ENCODE peak calls at places on chromosomes 11 and 22, in five cellular contexts. T is HEK293T, R is K562, A is SK-N-SH, Z is HepG2. V is an unnamed sample.

GRCh38 chr11:74905326-74905725 is 43.6 kb downstream of the XRRA1 start:
- DNase-seq in T (no peak), A (no peak), R (no peak), Z (no peak), V (no peak)

GRCh38 chr11:69638941-69639681 is 1.8 kb upstream of the CCND1 start:
- DNase-seq in R (peak; percentile 76), Z (peak; percentile 90), A (peak; percentile 93), T (peak; percentile 82), V (no peak)

GRCh38 chr11:81963018-81963417 is 770.6 kb downstream of the FAM181B start:
- DNase-seq in A (peak; percentile 8), Z (peak; percentile 2), R (peak; percentile 6), T (no peak), V (no peak)

GRCh38 chr11:128688031-128688713 is 5.7 kb upstream of the FLI1 start:
- DNase-seq in Z (no peak), A (no peak), T (no peak), R (no peak), V (no peak)

GRCh38 chr11:134385774-134386565 is 26.1 kb downstream of the B3GAT1 start:
- DNase-seq in T (peak; percentile 38), R (no peak), Z (no peak), A (peak; percentile 73), V (no peak)

GRCh38 chr22:39282642-39283311 is 36.6 kb downstream of the RPL3 start:
- DNase-seq in Z (no peak), T (no peak), A (no peak), R (no peak), V (no peak)

GRCh38 chr11:101428918-101429317 is 154.9 kb downstream of the TRPC6 start:
- DNase-seq in A (no peak), Z (peak; percentile 7), R (no peak), T (peak; percentile 24), V (no peak)

GRCh38 chr11:14577835-14578529 is 57.8 kb upstream of the PSMA1 start:
- DNase-seq in Z (no peak), A (no peak), T (no peak), R (no peak), V (no peak)

GRCh38 chr11:120182357-120182756 is 28.5 kb upstream of the OAF start:
- DNase-seq in A (no peak), T (no peak), R (no peak), Z (no peak), V (no peak)

GRCh38 chr11:110447343-110447742 is 17.6 kb downstream of the FDX1 start:
- DNase-seq in Z (no peak), T (no peak), R (no peak), A (no peak), V (no peak)

GRCh38 chr22:41919357-41920224 is 4.7 kb upstream of the SHISA8 start:
- DNase-seq in T (no peak), R (peak; percentile 68), A (peak; percentile 74), Z (no peak), V (peak; percentile 71)

GRCh38 chr11:1222491-1223345 is at the start of gene MUC5B:
- DNase-seq in A (peak; percentile 47), T (no peak), Z (no peak), R (no peak), V (no peak)

GRCh38 chr11:101211407-101211975 is 81.9 kb upstream of the PGR start:
- DNase-seq in T (no peak), A (no peak), Z (no peak), R (no peak), V (no peak)

GRCh38 chr22:40215266-40215665 is 37.5 kb downstream of the TNRC6B start:
- DNase-seq in Z (no peak), R (no peak), T (no peak), A (no peak), V (no peak)

GRCh38 chr11:1157645-1158591 is at the start of gene MUC5AC:
- DNase-seq in A (peak; percentile 30), Z (no peak), R (no peak), T (no peak), V (no peak)

GRCh38 chr11:44338031-44338430 is 28.1 kb upstream of the ALX4 start:
- DNase-seq in A (no peak), T (peak; percentile 40), Z (no peak), R (no peak), V (no peak)

GRCh38 chr11:68056317-68057285 is 17.8 kb downstream of the TCIRG1 start:
- DNase-seq in A (no peak), Z (peak; percentile 27), R (no peak), T (no peak), V (no peak)

GRCh38 chr11:27075192-27075591 is 34.6 kb downstream of the BBOX1 start:
- DNase-seq in T (no peak), R (no peak), Z (no peak), A (no peak), V (no peak)

GRCh38 chr22:24156146-24156914 is 25.0 kb upstream of the SUSD2 start:
- DNase-seq in T (peak; percentile 60), R (no peak), A (peak; percentile 82), Z (no peak), V (no peak)

GRCh38 chr11:64858467-64859401 is 14.3 kb upstream of the CDC42BPG start:
- DNase-seq in R (no peak), T (no peak), A (no peak), Z (no peak), V (no peak)

GRCh38 chr11:46698597-46698996 is 1.8 kb downstream of the ARHGAP1 start:
- DNase-seq in T (no peak), Z (no peak), A (no peak), R (peak; percentile 43), V (no peak)

GRCh38 chr11:10387209-10388083 is 67.6 kb upstream of the AMPD3 start:
- DNase-seq in T (no peak), R (no peak), Z (no peak), A (no peak), V (no peak)

GRCh38 chr11:46697303-46697702 is 3.1 kb downstream of the ARHGAP1 start:
- DNase-seq in R (no peak), A (peak; percentile 77), T (no peak), Z (no peak), V (no peak)

DNA sequence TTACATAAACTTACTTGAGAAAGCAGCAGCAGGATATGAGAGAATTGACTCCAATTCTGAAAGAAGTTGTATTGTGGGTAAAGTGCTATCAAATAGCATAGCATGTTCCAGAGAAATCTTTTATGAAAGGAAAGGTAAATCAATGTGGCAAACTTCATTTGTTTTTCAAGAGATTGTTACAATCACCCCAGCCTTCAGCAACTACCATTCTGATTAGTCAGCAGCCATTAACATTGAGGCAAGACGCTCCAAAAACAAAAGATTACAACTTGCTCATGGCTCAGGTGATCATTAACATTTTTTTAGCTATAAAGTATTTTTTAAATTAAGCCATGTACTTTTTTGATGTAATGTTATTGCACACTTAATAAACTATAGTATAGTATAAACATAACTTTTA is 357.2 kb downstream of the TMEM135 start:
- DNase-seq in T (no peak), Z (no peak), R (no peak), A (no peak), V (no peak)
- TF ChIP-seq FOXM1 in T (no peak), Z (no peak), R (no peak), A (no peak), V (no peak)

GRCh38 chr22:48761546-48761945 is 1066.1 kb downstream of the BRD1 start:
- DNase-seq in R (no peak), A (no peak), Z (no peak), T (no peak), V (no peak)
- TF ChIP-seq FOXM1 in R (no peak), A (no peak), Z (no peak), T (no peak), V (no peak)

GRCh38 chr11:130947058-130947457 is 30.8 kb upstream of the SNX19 start:
- DNase-seq in Z (no peak), A (no peak), T (no peak), R (no peak), V (no peak)

GRCh38 chr11:130947889-130948288 is 31.6 kb upstream of the SNX19 start:
- DNase-seq in T (no peak), A (no peak), R (no peak), Z (no peak), V (no peak)

GRCh38 chr11:130945945-130946344 is 29.7 kb upstream of the SNX19 start:
- DNase-seq in T (no peak), R (no peak), A (no peak), Z (no peak), V (no peak)

DNA sequence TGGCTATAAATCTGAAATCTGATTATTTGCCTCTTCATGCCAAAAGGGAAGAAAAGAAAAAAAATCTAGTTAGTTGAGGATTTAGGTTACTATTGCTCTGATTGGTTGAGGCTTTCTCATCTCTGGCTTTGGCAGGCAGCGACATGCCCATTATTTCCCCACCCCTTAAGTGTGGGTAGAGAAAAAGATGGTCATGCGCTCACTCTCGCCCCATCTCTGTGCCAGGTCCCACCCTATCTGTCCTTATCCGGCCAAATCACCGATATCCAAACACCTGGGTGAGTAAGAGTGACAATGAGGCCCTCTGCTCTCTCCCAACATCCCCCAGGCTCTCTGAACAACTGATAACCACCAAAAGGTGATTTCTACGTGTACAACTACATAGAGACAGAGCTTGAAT is 31.2 kb upstream of the SNX19 start:
- DNase-seq in R (no peak), Z (no peak), T (no peak), A (no peak), V (no peak)
- TF ChIP-seq FOXM1 in R (no peak), Z (no peak), T (no peak), A (no peak), V (no peak)

GRCh38 chr22:37206841-37207821 is 5.1 kb downstream of the SSTR3 start:
- DNase-seq in R (no peak), A (no peak), Z (no peak), T (no peak), V (no peak)

GRCh38 chr22:37203354-37204044 is 8.8 kb downstream of the SSTR3 start:
- DNase-seq in A (no peak), T (no peak), Z (no peak), R (peak; percentile 56), V (no peak)

GRCh38 chr22:37206118-37206840 is 6.0 kb downstream of the SSTR3 start:
- DNase-seq in A (no peak), R (no peak), Z (no peak), T (no peak), V (no peak)

GRCh38 chr22:37204045-37204655 is 8.1 kb downstream of the SSTR3 start:
- DNase-seq in R (no peak), A (no peak), Z (no peak), T (no peak), V (no peak)

DNA sequence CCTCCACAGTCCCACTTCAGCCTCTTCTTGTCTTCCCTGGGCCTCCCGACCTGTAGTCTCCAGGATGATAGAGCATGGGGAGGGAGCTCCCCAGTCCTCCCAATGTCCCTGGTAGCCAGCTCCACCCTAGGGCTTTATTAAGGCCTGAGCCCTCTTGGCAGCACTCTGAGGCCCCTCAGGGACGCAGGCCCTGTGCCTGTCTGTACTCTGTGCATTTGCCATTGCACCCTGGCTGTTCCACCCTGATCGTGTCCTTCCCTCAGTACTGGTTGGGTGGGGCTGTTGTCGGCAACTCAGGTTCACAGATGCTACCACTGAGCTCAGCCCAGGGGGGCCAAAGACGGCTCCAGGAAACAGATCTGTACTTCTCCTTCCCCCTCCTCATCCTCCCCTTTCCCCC is 7.2 kb downstream of the SSTR3 start:
- DNase-seq in R (no peak), Z (no peak), A (peak; percentile 7), T (no peak), V (no peak)
- TF ChIP-seq FOXM1 in R (no peak), Z (no peak), A (no peak), T (no peak), V (no peak)

V was measured in GM12878.